ENCODE peak calls at places on chromosomes 11 and 22, in six cellular contexts. V is SHP77 treated with DMSO at 0.1 percent for 48 hours; X is transverse colon; L is stimulated activated CD8-positive, alpha-beta memory T cell treated with anti-CD3 and anti-CD28 coated beads, Interleukin-4, amount 100 ng/mL, for 24 hours; T is nephron progenitor cell; W is right atrium auricular region. P is an unnamed sample.

GRCh38 chr11:64044730-64045386 is 9.1 kb downstream of the FLRT1 start:
- DNase-seq in V (peak), X (no peak), L (no peak), T (no peak), W (no peak), P (peak)

GRCh38 chr11:40204228-40204627 is 1255.2 kb downstream of the LRRC4C start:
- DNase-seq in V (no peak), X (no peak), L (no peak), T (no peak), W (no peak), P (no peak)

GRCh38 chr11:95888439-95888838 is 35.5 kb downstream of the MTMR2 start:
- DNase-seq in V (no peak), X (no peak), L (no peak), T (no peak), W (no peak), P (no peak)

GRCh38 chr11:28566643-28567042 is 458.5 kb downstream of the METTL15 start:
- DNase-seq in V (peak), X (peak), L (no peak), T (peak), W (peak), P (peak)

GRCh38 chr11:111001986-111002616 is 243.4 kb upstream of the POU2AF2 start:
- DNase-seq in V (no peak), X (no peak), L (no peak), T (no peak), W (no peak), P (no peak)

GRCh38 chr22:41831383-41831782 is 1.5 kb upstream of the SREBF2 start:
- DNase-seq in V (no peak), X (no peak), L (no peak), T (no peak), W (no peak), P (no peak)

GRCh38 chr22:21755855-21756284 is 20.3 kb upstream of the YPEL1 start:
- DNase-seq in V (no peak), X (no peak), L (no peak), T (no peak), W (no peak), P (no peak)

GRCh38 chr11:28964811-28965210 is 856.6 kb downstream of the METTL15 start:
- DNase-seq in V (no peak), X (no peak), L (no peak), T (no peak), W (no peak), P (no peak)

GRCh38 chr11:111719379-111719778 is 46.8 kb downstream of the PPP2R1B start:
- DNase-seq in V (no peak), X (no peak), L (no peak), T (no peak), W (no peak), P (no peak)

GRCh38 chr11:31795706-31796522 is 15.2 kb downstream of the PAX6 start:
- DNase-seq in V (no peak), X (no peak), L (no peak), T (peak), W (no peak), P (no peak)

GRCh38 chr11:123308077-123308476 is 113.0 kb upstream of the CLMP start:
- DNase-seq in V (no peak), X (no peak), L (no peak), T (no peak), W (no peak), P (peak)

GRCh38 chr11:77101043-77101537 is 1.6 kb upstream of the OMP start:
- DNase-seq in V (no peak), X (no peak), L (no peak), T (no peak), W (no peak), P (no peak)

GRCh38 chr11:92797874-92798273 is 171.6 kb upstream of the MTNR1B start:
- DNase-seq in V (no peak), X (no peak), L (no peak), T (no peak), W (no peak), P (no peak)

GRCh38 chr11:117457031-117457785 is 129.6 kb downstream of the CEP164 start:
- DNase-seq in V (peak), X (no peak), L (no peak), T (no peak), W (no peak), P (no peak)

GRCh38 chr11:133021503-133021902 is 510.8 kb downstream of the OPCML start:
- DNase-seq in V (no peak), X (no peak), L (no peak), T (no peak), W (no peak), P (no peak)

GRCh38 chr11:134915212-134915611 is 503.2 kb upstream of the B3GAT1 start:
- DNase-seq in V (no peak), X (no peak), L (no peak), T (no peak), W (peak), P (peak)

GRCh38 chr11:76724162-76724768 is 53.7 kb upstream of the LRRC32 start:
- DNase-seq in V (no peak), X (no peak), L (no peak), T (peak), W (no peak), P (no peak)

GRCh38 chr22:49768961-49769690 is 58.5 kb downstream of the BRD1 start:
- DNase-seq in V (no peak), X (peak), L (no peak), T (no peak), W (no peak), P (peak)

GRCh38 chr22:37145415-37146385 is 4.0 kb downstream of the IL2RB start:
- DNase-seq in V (no peak), X (peak), L (no peak), T (no peak), W (no peak), P (no peak)

GRCh38 chr11:13242564-13242963 is 35.0 kb upstream of the BMAL1 start:
- DNase-seq in V (no peak), X (no peak), L (no peak), T (no peak), W (no peak), P (no peak)

GRCh38 chr11:56331861-56332491 is 13.9 kb upstream of the OR8K1 start:
- DNase-seq in V (no peak), X (peak), L (no peak), T (no peak), W (no peak), P (no peak)

GRCh38 chr11:73404048-73404447 is 27.8 kb downstream of the RELT start:
- DNase-seq in V (peak), X (peak), L (no peak), T (peak), W (no peak), P (peak)

GRCh38 chr11:69293087-69293486 is 868 bp upstream of the MYEOV start:
- DNase-seq in V (no peak), X (no peak), L (no peak), T (no peak), W (no peak), P (no peak)

GRCh38 chr11:105838668-105839403 is 183.2 kb downstream of the MSANTD4 start:
- DNase-seq in V (no peak), X (no peak), L (no peak), T (no peak), W (no peak), P (no peak)

GRCh38 chr11:10298342-10298741 is 4.3 kb upstream of the SBF2 start:
- DNase-seq in V (no peak), X (no peak), L (no peak), T (no peak), W (no peak), P (peak)

GRCh38 chr11:44760917-44761545 is 34.3 kb downstream of the TSPAN18 start:
- DNase-seq in V (no peak), X (no peak), L (no peak), T (no peak), W (peak), P (no peak)

GRCh38 chr11:72300268-72300667 is 56.3 kb upstream of the PHOX2A start:
- DNase-seq in V (no peak), X (no peak), L (no peak), T (no peak), W (no peak), P (no peak)

P was measured in thyroid gland.